ENCODE peak calls at places on chromosomes 3 and 15, in eight cellular contexts. S is hepatocyte, P is IMR-90, O is fibroblast of pulmonary artery, L is AG04449, Y is foreskin fibroblast, T is GM23248, V is cardiac fibroblast. C is an unnamed sample.

GRCh38 chr3:24640330-24640877 is 145.8 kb upstream of the THRB start:
- DNase-seq in Y (peak; percentile 23), L (no peak), T (peak; percentile 65), V (peak; percentile 56), O (peak; percentile 62), S (peak; percentile 55), P (no peak), C (peak; percentile 61)

GRCh38 chr3:15154326-15154725 is 51.7 kb upstream of the CAPN7 start:
- DNase-seq in S (no peak), P (no peak), T (no peak), L (no peak), Y (no peak), V (no peak), O (no peak), C (no peak)

GRCh38 chr15:35481064-35481463 is 64.9 kb downstream of the DPH6 start:
- DNase-seq in T (no peak), O (no peak), L (no peak), S (no peak), V (no peak), P (no peak), Y (no peak), C (no peak)

GRCh38 chr15:50134524-50135024 is 15.5 kb upstream of the ATP8B4 start:
- DNase-seq in P (peak; percentile 89), V (peak; percentile 84), Y (peak; percentile 93), T (peak; percentile 88), S (no peak), O (peak; percentile 70), L (peak; percentile 29), C (peak; percentile 59)

GRCh38 chr3:16173696-16174355 is 654 bp upstream of the GALNT15 start:
- DNase-seq in S (no peak), L (no peak), V (peak; percentile 70), O (no peak), P (peak; percentile 61), Y (peak; percentile 56), T (peak; percentile 78), C (no peak)

GRCh38 chr3:127915115-127915936 is at the start of gene KBTBD12:
- DNase-seq in P (no peak), V (no peak), S (no peak), Y (no peak), T (peak; percentile 12), L (no peak), O (no peak), C (no peak)

GRCh38 chr3:171054921-171055320 is 28.4 kb upstream of the SLC2A2 start:
- DNase-seq in S (no peak), T (peak; percentile 40), P (no peak), L (no peak), V (peak; percentile 49), O (peak; percentile 17), Y (no peak), C (peak; percentile 47)

GRCh38 chr3:57927916-57928315 is 80.3 kb upstream of the FLNB start:
- DNase-seq in P (peak; percentile 52), L (no peak), V (peak; percentile 49), S (no peak), O (no peak), Y (no peak), T (peak; percentile 72), C (no peak)

GRCh38 chr15:50702762-50703334 is 16.3 kb upstream of the TRPM7 start:
- DNase-seq in P (peak; percentile 7), Y (no peak), L (no peak), S (no peak), T (peak; percentile 37), O (no peak), V (peak; percentile 16), C (no peak)

GRCh38 chr3:29286841-29287240 is 6.0 kb downstream of the RBMS3 start:
- DNase-seq in P (peak; percentile 82), O (peak; percentile 57), Y (peak; percentile 80), S (no peak), T (peak; percentile 74), L (peak; percentile 72), V (peak; percentile 70), C (peak; percentile 24)
- H3K4me3 ChIP-seq in P (peak overlapping the region; percentile 20), O (peak overlapping the region; percentile 84), Y (peak overlapping the region; percentile 27), S (no peak overlapping the region), T (peak overlapping the region; percentile 73), L (peak overlapping the region; percentile 41), V (no peak overlapping the region), C (peak overlapping the region; percentile 28)

GRCh38 chr3:188169826-188170455 is 16.0 kb downstream of the LPP start:
- DNase-seq in L (no peak), O (peak; percentile 49), P (no peak), T (no peak), S (no peak), Y (no peak), V (peak; percentile 67), C (no peak)
- H3K4me3 ChIP-seq in L (no peak overlapping the region), O (no peak overlapping the region), P (no peak overlapping the region), T (no peak overlapping the region), S (no peak overlapping the region), Y (no peak overlapping the region), V (no peak overlapping the region), C (no peak overlapping the region)

DNA sequence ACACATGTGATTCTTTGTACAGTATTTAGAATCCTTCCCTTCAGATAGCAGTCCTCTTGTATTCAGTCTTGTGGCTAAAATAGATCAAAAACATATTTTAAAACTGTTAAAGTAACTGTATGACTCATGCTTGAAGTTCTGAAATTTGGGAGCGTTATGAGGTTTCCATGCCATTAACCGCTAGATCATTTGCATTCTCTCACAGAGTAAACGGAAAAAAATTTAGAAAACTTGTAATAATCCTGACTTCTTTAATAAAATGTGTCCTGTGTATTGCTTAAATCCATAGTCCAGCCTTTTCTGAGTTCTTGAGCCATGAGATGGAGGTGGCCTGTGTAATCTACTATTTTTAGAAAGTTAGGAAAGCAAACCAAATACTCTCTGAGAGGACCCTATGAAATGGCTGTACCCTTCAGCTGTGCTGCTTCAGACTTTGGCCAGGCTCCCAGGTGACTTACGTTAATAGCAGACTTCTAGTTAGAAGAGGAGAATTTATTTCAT is 33.8 kb downstream of the MBNL1 start:
- DNase-seq in P (peak; percentile 90), L (peak; percentile 79), S (peak; percentile 48), T (peak; percentile 95), O (peak; percentile 90), Y (peak; percentile 72), V (peak; percentile 92), C (no peak)
- H3K4me3 ChIP-seq in P (no peak overlapping the region), L (no peak overlapping the region), S (no peak overlapping the region), T (peak overlapping the region; percentile 67), O (peak overlapping the region; percentile 27), Y (no peak overlapping the region), V (no peak overlapping the region), C (no peak overlapping the region)

DNA sequence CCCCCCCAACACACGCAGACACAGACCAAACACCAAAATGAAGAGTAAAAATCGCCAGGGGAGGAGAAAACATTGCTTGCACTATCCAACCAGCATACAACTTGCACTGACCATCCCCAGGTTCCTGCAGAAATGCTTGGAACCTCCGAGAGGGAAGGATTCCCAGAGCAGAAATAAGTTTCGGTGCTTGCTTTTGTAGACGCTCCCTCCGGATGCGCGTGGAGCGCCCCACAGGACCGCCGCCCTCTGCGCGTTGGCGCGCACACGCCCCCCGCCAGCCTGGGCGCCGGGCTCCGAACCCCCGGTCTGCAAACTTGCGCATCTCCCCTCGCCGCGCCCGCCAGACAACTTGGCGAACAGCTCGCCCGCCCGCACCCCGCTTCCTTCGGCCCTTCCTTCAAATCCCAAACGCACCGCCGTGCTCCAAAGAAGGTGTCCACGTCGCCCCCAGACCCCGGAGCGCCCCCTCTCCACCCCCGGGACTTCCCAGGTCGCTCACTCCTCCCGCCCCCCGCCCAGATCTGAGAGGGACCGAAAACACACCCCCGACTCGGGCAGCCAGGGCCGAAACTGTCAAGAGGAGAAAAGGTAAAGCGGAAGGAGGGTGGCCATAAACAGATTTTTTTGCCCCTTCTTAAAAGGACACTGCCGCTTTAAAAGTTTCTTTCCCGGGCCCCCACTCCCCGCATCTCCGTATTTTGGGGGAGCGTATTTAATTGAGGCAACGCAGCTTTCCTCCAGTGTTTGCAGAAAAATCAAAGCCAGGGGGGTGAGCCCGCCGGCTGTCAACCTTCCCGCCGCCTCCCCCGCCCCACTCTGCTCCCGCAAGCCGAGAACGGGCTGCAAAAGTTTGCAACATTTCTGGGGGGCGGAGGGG is 839 bp downstream of the RORA start:
- DNase-seq in V (peak; percentile 40), Y (peak; percentile 23), O (peak; percentile 36), P (peak; percentile 33), L (no peak), S (peak; percentile 35), T (peak; percentile 62), C (peak; percentile 16)
- H3K4me3 ChIP-seq in V (peak overlapping the region; percentile 73), Y (peak overlapping the region; percentile 83), O (peak overlapping the region; percentile 71), P (peak overlapping the region; percentile 88), L (peak overlapping the region; percentile 74), S (peak overlapping the region; percentile 99), T (peak overlapping the region; percentile 93), C (peak overlapping the region; percentile 61)

DNA sequence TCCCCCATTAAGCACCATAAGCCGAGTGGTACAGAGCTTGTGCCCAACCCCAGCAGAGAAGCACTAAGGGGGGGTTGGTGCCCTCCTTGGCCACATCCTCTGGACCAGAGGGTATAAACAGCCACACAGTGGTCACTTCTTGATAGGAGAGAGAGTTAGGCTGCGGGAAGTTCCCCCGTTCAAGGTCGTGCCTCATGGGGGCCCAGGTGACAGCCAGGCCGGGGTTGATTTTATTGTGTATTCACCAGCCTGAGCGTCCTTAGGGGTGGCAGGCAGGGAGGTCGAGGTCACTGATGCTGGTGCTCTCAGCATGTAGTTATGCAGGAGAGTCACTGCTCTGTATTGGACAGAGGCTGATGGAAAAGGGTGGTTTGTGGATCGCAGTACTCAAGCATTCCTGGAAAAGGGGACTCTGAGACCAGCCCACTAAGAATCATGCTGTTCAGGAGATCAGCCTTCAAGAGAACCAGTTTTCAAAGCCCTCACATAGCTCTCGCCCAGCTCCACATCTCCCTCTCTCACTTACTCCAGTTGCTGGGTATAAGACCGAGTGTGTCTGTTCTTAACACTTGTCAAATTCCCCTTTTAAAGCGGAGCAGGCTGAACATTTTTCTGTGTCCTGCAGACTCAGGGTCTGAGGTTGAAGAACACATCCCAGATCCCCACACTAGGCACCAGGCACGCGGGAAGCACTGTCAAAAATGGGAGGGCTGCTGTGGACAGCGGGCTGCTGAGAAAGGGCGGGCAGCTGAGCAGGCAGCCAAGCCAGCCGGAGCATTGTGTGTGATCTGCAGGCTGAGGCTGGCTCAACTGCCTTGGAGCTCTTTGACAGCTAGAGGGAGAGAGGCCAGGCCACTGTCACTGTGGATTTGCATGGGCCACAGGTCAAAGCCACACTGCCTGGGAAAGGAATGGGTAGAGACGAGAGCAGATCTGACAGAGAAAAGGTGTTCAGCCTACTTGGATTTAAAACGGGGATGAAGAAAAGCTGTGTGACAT is 279.3 kb upstream of the LRRFIP2 start:
- DNase-seq in V (peak; percentile 4), Y (no peak), S (peak; percentile 76), L (no peak), O (peak; percentile 6), P (no peak), T (peak; percentile 32), C (peak; percentile 13)
- H3K4me3 ChIP-seq in V (no peak overlapping the region), Y (no peak overlapping the region), S (peak overlapping the region; percentile 91), L (no peak overlapping the region), O (no peak overlapping the region), P (no peak overlapping the region), T (no peak overlapping the region), C (no peak overlapping the region)

GRCh38 chr3:13529196-13529975 is 19.5 kb upstream of the FBLN2 start:
- DNase-seq in L (no peak), S (no peak), V (no peak), P (no peak), Y (no peak), T (no peak), O (no peak), C (no peak)
- H3K4me3 ChIP-seq in L (no peak overlapping the region), S (no peak overlapping the region), V (no peak overlapping the region), P (no peak overlapping the region), Y (no peak overlapping the region), T (no peak overlapping the region), O (no peak overlapping the region), C (no peak overlapping the region)

C was measured in epithelial cell of esophagus.